ENCODE peak calls at places on chromosome 21, in four cellular contexts. C, S, E and B are unnamed samples.

GRCh38 chr21:15343066-15343465 is 278.3 kb upstream of the NRIP1 start:
- DNase-seq in C (no peak), S (no peak), E (no peak), B (no peak)

GRCh38 chr21:34889537-34890257 is 159.4 kb downstream of the RUNX1 start:
- DNase-seq in C (peak; percentile 92), S (peak; percentile 52), E (peak; percentile 50), B (no peak)

GRCh38 chr21:23455676-23456075 is 2151.6 kb downstream of the MRPL39 start:
- DNase-seq in C (no peak), S (no peak), E (no peak), B (no peak)

GRCh38 chr21:14321042-14321441 is 61.9 kb downstream of the HSPA13 start:
- DNase-seq in C (peak; percentile 16), S (no peak), E (no peak), B (no peak)

GRCh38 chr21:35044770-35045538 is 4.1 kb downstream of the RUNX1 start:
- DNase-seq in C (no peak), S (no peak), E (no peak), B (no peak)

GRCh38 chr21:36738489-36739126 is 39.7 kb downstream of the SIM2 start:
- DNase-seq in C (no peak), S (no peak), E (no peak), B (no peak)

GRCh38 chr21:17988038-17988437 is 168.9 kb upstream of the C21orf91 start:
- DNase-seq in C (no peak), S (no peak), E (no peak), B (no peak)

GRCh38 chr21:31493350-31493880 is 149.4 kb upstream of the TIAM1 start:
- DNase-seq in C (no peak), S (no peak), E (no peak), B (no peak)

GRCh38 chr21:16195476-16195875 is 465.7 kb downstream of the USP25 start:
- DNase-seq in C (no peak), S (no peak), E (no peak), B (no peak)

GRCh38 chr21:16741228-16741665 is 771.6 kb upstream of the CXADR start:
- DNase-seq in C (no peak), S (no peak), E (no peak), B (no peak)

GRCh38 chr21:42439284-42440186 is 35.8 kb downstream of the UBASH3A start:
- DNase-seq in C (peak; percentile 47), S (no peak), E (no peak), B (no peak)

GRCh38 chr21:42685036-42685435 is 31.6 kb downstream of the PDE9A start:
- DNase-seq in C (peak; percentile 82), S (no peak), E (no peak), B (no peak)

GRCh38 chr21:36630485-36631206 is 68.3 kb upstream of the SIM2 start:
- DNase-seq in C (peak; percentile 53), S (peak; percentile 57), E (peak; percentile 48), B (peak; percentile 32)

GRCh38 chr21:18917602-18918001 is 514.0 kb upstream of the TMPRSS15 start:
- DNase-seq in C (no peak), S (no peak), E (no peak), B (no peak)

GRCh38 chr21:36888466-36888865 is 78.0 kb downstream of the HLCS start:
- DNase-seq in C (no peak), S (no peak), E (no peak), B (no peak)

GRCh38 chr21:21968810-21969588 is 970.8 kb downstream of the NCAM2 start:
- DNase-seq in C (no peak), S (no peak), E (no peak), B (no peak)

GRCh38 chr21:27498025-27498424 is 531.1 kb upstream of the ADAMTS5 start:
- DNase-seq in C (no peak), S (no peak), E (no peak), B (no peak)

GRCh38 chr21:31161157-31161556 is 122.9 kb upstream of the KRTAP19-8 start:
- DNase-seq in C (no peak), S (no peak), E (no peak), B (no peak)

GRCh38 chr21:43910460-43910859 is 45.4 kb downstream of the AGPAT3 start:
- DNase-seq in C (no peak), S (no peak), E (no peak), B (no peak)

GRCh38 chr21:37082856-37083611 is 10.0 kb downstream of the TTC3 start:
- DNase-seq in C (peak; percentile 18), S (no peak), E (peak; percentile 89), B (no peak)

GRCh38 chr21:17610862-17611261 is 1.8 kb downstream of the BTG3 start:
- DNase-seq in C (peak; percentile 1), S (no peak), E (peak; percentile 13), B (no peak)

GRCh38 chr21:39153373-39153772 is 29.9 kb downstream of the PSMG1 start:
- DNase-seq in C (peak; percentile 35), S (no peak), E (no peak), B (no peak)
- TF ChIP-seq MAX in C (no peak), S (no peak), E (no peak), B (no peak)

GRCh38 chr21:46323710-46324389 is at the start of the genes C21orf58 and PCNT:
- DNase-seq in C (peak; percentile 97), S (peak; percentile 89), E (peak; percentile 92), B (peak; percentile 93)
- TF ChIP-seq POLR2A in C (peak; percentile 62), S (peak; percentile 39), E (no peak), B (peak; percentile 44)

GRCh38 chr21:28938726-28939125 is 54.0 kb downstream of the LTN1 start:
- DNase-seq in C (peak; percentile 58), S (no peak), E (no peak), B (no peak)

GRCh38 chr21:28943631-28944030 is 49.0 kb downstream of the LTN1 start:
- DNase-seq in C (no peak), S (no peak), E (no peak), B (no peak)

GRCh38 chr21:28949318-28949717 is 43.4 kb downstream of the LTN1 start:
- DNase-seq in C (no peak), S (no peak), E (no peak), B (no peak)

DNA sequence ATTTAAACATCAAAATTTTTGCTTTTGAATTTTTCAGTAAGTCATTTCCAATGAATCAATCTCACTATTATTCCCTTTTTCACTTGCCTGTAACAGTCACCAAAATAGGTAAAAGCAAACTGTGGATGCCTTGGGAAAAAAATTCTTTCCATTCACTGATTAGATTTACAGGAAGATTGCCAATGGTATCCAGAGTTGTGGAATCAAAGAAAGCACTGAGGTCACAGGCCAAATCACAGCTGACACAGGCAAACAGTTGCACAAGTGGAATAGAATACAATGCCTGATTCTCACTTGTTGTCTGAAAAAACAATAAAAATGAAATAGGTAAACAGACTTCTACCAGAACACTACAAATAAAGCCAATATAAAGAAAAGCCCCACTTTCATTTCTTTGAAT is 48.4 kb downstream of the LTN1 start:
- DNase-seq in C (no peak), S (no peak), E (peak; percentile 14), B (no peak)
- TF ChIP-seq MAX in C (no peak), S (no peak), E (no peak), B (no peak)

DNA sequence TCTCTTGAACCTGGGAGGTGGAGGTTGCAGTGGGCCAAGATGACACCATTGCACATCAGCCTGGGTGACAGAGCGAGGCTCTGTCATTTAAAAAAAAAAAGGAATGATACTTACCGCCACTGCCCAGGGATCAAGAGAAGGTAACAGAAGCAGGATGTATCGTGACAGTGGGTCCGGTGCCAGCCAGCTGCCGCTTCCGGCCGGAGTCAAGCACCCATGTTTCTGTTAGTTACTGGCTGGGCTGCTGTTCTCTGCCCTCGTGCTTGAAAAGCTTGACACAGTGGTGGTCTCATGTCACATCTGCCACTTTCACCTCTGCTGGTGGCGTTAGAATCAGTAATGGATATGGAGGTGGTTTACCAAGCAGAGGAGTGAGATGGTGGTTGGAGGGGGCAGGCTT is 21.0 kb downstream of the IFNGR2 start:
- DNase-seq in C (no peak), S (no peak), E (no peak), B (no peak)
- TF ChIP-seq POLR2A in C (no peak), S (no peak), E (no peak), B (no peak)

GRCh38 chr21:41437754-41438153 is 11.7 kb downstream of the MX1 start:
- DNase-seq in C (no peak), S (no peak), E (no peak), B (no peak)
- TF ChIP-seq MAX in C (no peak), S (no peak), E (no peak), B (no peak)

DNA sequence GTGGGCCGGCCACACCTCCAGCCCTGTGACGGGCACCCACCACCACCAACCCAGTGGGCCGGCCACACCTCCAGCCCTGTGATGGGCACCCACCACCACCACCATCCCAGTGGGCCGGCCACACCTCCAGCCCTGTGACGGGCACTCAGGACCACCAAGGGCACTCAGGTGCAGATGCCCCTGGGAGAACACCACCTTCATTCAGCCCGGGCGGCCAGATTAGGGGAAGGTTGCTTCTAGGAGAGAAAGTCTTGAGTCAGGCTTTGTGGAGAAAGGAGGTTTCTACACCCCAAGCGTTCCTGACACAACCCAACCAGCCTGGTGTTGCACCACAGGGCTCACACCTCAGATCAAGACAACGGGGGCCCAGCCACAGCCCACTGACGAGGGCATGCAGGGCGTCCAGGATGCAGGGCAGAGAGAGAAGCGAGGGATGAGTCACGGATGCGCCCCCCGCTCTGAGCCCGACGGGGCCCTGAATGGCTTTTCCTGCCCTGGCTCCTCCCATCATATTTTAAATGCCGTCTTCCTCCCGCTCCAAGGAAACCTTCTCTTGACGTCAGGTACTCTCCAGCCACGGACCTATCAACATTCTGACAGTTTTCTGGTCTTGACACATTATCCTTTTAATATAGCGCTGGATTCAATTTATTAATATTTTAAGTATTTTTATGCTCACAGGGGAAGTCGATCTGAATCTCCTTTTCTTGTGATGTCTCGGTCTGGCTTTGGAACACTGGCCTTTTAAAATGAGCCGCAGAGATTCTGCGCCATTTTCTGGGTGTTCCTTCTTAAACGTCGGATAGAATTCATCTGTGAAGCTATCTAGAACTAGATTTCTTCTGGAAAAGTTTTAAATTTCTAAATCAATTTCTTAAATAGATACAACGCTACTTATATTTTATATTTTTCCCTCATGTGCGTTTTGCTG is 631 bp upstream of the SPATC1L start:
- DNase-seq in C (peak; percentile 94), S (no peak), E (peak; percentile 51), B (peak; percentile 8)
- TF ChIP-seq POLR2A in C (no peak), S (no peak), E (no peak), B (no peak)

DNA sequence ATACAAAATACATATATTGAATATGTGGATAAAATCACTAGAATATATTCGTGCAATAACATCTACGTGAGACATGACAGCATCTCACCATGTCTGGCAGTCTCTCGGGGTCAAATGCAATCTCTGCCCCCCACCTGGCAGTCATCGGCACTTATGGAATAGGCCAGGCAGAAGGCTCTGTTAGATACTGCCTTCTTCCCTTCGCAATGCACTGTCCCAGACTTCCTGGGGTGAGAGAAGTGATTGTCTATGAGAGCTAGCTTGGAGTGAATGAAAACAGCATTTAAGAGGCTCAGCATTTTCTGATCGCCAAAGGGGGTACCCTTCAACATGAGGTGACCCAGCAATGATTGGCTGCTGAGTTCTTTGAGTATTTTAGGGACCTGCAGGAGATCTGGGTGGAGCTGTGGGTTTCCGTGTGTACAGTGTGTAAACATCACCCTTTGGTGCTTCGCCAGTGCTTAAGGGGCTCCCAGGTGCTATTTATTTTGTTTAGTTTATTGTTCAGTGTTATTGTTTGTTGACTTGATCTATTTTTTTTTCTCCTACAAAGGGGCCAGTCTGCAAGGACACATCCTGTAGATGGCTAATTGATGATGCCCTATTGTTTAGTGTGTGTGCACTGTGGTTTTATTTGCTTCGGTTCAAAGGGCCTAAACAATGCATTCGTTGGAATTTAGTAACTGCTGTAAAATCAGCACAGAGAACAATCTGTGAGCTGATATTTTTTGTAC is 10.2 kb downstream of the ERG start:
- DNase-seq in C (no peak), S (no peak), E (no peak), B (no peak)
- TF ChIP-seq MAX in C (no peak), S (no peak), E (no peak), B (no peak)